ENCODE peak calls at places on chromosomes 11 and 22, in eight cellular contexts. F, G, U, Z, Q, J, C and O are unnamed samples.

GRCh38 chr11:133787379-133788103 is 57.8 kb downstream of the SPATA19 start:
- DNase-seq in F (peak; percentile 46), G (peak; percentile 27), U (no peak), Z (no peak), Q (no peak), J (no peak), C (no peak), O (peak; percentile 9)

GRCh38 chr11:127493330-127493729 is 492.8 kb upstream of the KIRREL3 start:
- DNase-seq in F (no peak), G (no peak), U (peak; percentile 19), Z (no peak), Q (no peak), J (peak; percentile 52), C (no peak), O (no peak)

GRCh38 chr22:32720924-32721323 is 80.6 kb upstream of the TIMP3 start:
- DNase-seq in F (no peak), G (no peak), U (peak; percentile 62), Z (no peak), Q (peak; percentile 60), J (peak; percentile 56), C (no peak), O (no peak)

GRCh38 chr11:61297341-61297740 is 2.2 kb upstream of the VWCE start:
- DNase-seq in F (no peak), G (no peak), U (peak; percentile 18), Z (no peak), Q (no peak), J (peak; percentile 69), C (no peak), O (no peak)

GRCh38 chr11:101127699-101128570 is 1.7 kb downstream of the PGR start:
- DNase-seq in F (peak; percentile 36), G (peak; percentile 19), U (no peak), Z (no peak), Q (peak; percentile 37), J (peak; percentile 14), C (peak; percentile 21), O (peak; percentile 28)

GRCh38 chr22:26079009-26079408 is 90.3 kb upstream of the SEZ6L start:
- DNase-seq in F (peak; percentile 36), G (no peak), U (no peak), Z (no peak), Q (no peak), J (no peak), C (no peak), O (no peak)

GRCh38 chr11:2772544-2773031 is 72.8 kb upstream of the KCNQ1OT1 start:
- DNase-seq in F (no peak), G (no peak), U (peak; percentile 75), Z (peak; percentile 8), Q (peak; percentile 10), J (peak; percentile 74), C (peak; percentile 13), O (peak; percentile 31)

GRCh38 chr22:31154975-31155374 is 5.0 kb upstream of the RNF185 start:
- DNase-seq in F (no peak), G (no peak), U (no peak), Z (no peak), Q (no peak), J (no peak), C (no peak), O (no peak)

GRCh38 chr22:20110359-20110985 is 5.4 kb upstream of the RANBP1 start:
- DNase-seq in F (no peak), G (peak; percentile 8), U (no peak), Z (no peak), Q (no peak), J (no peak), C (no peak), O (no peak)

GRCh38 chr22:20108757-20109230 is 7.1 kb upstream of the RANBP1 start:
- DNase-seq in F (no peak), G (peak; percentile 4), U (no peak), Z (no peak), Q (no peak), J (no peak), C (no peak), O (no peak)

GRCh38 chr22:20107951-20108756 is 7.8 kb upstream of the RANBP1 start:
- DNase-seq in F (no peak), G (no peak), U (no peak), Z (no peak), Q (no peak), J (no peak), C (no peak), O (no peak)

GRCh38 chr22:20111045-20111688 is 4.7 kb upstream of the RANBP1 start:
- DNase-seq in F (no peak), G (peak; percentile 9), U (peak; percentile 5), Z (no peak), Q (no peak), J (peak; percentile 54), C (no peak), O (no peak)

GRCh38 chr22:20109411-20110358 is 6.2 kb upstream of the RANBP1 start:
- DNase-seq in F (no peak), G (peak; percentile 12), U (no peak), Z (no peak), Q (no peak), J (no peak), C (no peak), O (no peak)
- H3K36me3 ChIP-seq in F (peaks cover 91% of the 10 kb centered on the region), G (peaks cover 5% of the 10 kb centered on the region), U (peaks cover 86% of the 10 kb centered on the region), Z (peaks cover 38% of the 10 kb centered on the region), Q (no peaks in the 10 kb centered on the region), J (peaks cover 12% of the 10 kb centered on the region), C (peaks cover 23% of the 10 kb centered on the region), O (no peaks in the 10 kb centered on the region)

GRCh38 chr22:21098099-21098671 is 52.4 kb downstream of the LRRC74B start:
- DNase-seq in F (no peak), G (no peak), U (no peak), Z (no peak), Q (no peak), J (no peak), C (no peak), O (no peak)

GRCh38 chr22:21100149-21101032 is 54.6 kb downstream of the LRRC74B start:
- DNase-seq in F (no peak), G (no peak), U (peak; percentile 38), Z (no peak), Q (no peak), J (peak; percentile 29), C (no peak), O (no peak)

GRCh38 chr22:21102659-21103267 is 57.0 kb downstream of the LRRC74B start:
- DNase-seq in F (peak; percentile 81), G (peak; percentile 67), U (peak; percentile 37), Z (no peak), Q (peak; percentile 42), J (peak; percentile 77), C (peak; percentile 82), O (peak; percentile 75)

GRCh38 chr22:21101877-21102638 is 56.3 kb downstream of the LRRC74B start:
- DNase-seq in F (no peak), G (no peak), U (no peak), Z (no peak), Q (no peak), J (peak; percentile 31), C (no peak), O (no peak)

GRCh38 chr22:21099578-21099977 is 53.8 kb downstream of the LRRC74B start:
- DNase-seq in F (no peak), G (no peak), U (no peak), Z (no peak), Q (no peak), J (no peak), C (no peak), O (no peak)
- H3K36me3 ChIP-seq in F (no peaks in the 10 kb centered on the region), G (no peaks in the 10 kb centered on the region), U (no peaks in the 10 kb centered on the region), Z (no peaks in the 10 kb centered on the region), Q (no peaks in the 10 kb centered on the region), J (no peaks in the 10 kb centered on the region), C (no peaks in the 10 kb centered on the region), O (no peaks in the 10 kb centered on the region)

GRCh38 chr11:113896156-113896879 is 8.3 kb upstream of the HTR3B start:
- DNase-seq in F (no peak), G (no peak), U (peak; percentile 22), Z (no peak), Q (peak; percentile 30), J (peak; percentile 63), C (peak; percentile 30), O (peak; percentile 39)

GRCh38 chr11:113894421-113894996 is 10.1 kb upstream of the HTR3B start:
- DNase-seq in F (no peak), G (no peak), U (no peak), Z (no peak), Q (no peak), J (no peak), C (no peak), O (no peak)

GRCh38 chr11:113901141-113901540 is 3.5 kb upstream of the HTR3B start:
- DNase-seq in F (no peak), G (no peak), U (no peak), Z (no peak), Q (no peak), J (no peak), C (no peak), O (no peak)

GRCh38 chr11:113895367-113896155 is 9.0 kb upstream of the HTR3B start:
- DNase-seq in F (no peak), G (no peak), U (no peak), Z (no peak), Q (no peak), J (no peak), C (no peak), O (no peak)
- H3K36me3 ChIP-seq in F (no peaks in the 10 kb centered on the region), G (no peaks in the 10 kb centered on the region), U (no peaks in the 10 kb centered on the region), Z (no peaks in the 10 kb centered on the region), Q (no peaks in the 10 kb centered on the region), J (no peaks in the 10 kb centered on the region), C (no peaks in the 10 kb centered on the region), O (no peaks in the 10 kb centered on the region)

GRCh38 chr22:35327690-35328471 is 28.2 kb downstream of the TOM1 start:
- DNase-seq in F (no peak), G (no peak), U (no peak), Z (no peak), Q (no peak), J (no peak), C (no peak), O (no peak)

GRCh38 chr22:35330258-35330861 is 30.7 kb downstream of the TOM1 start:
- DNase-seq in F (no peak), G (peak; percentile 89), U (peak; percentile 86), Z (peak; percentile 70), Q (peak; percentile 95), J (peak; percentile 92), C (peak; percentile 70), O (peak; percentile 80)

GRCh38 chr22:35328472-35328885 is 28.8 kb downstream of the TOM1 start:
- DNase-seq in F (no peak), G (peak; percentile 52), U (no peak), Z (no peak), Q (no peak), J (no peak), C (no peak), O (no peak)

GRCh38 chr22:35326854-35327562 is 27.3 kb downstream of the TOM1 start:
- DNase-seq in F (no peak), G (no peak), U (no peak), Z (no peak), Q (no peak), J (no peak), C (no peak), O (no peak)

DNA sequence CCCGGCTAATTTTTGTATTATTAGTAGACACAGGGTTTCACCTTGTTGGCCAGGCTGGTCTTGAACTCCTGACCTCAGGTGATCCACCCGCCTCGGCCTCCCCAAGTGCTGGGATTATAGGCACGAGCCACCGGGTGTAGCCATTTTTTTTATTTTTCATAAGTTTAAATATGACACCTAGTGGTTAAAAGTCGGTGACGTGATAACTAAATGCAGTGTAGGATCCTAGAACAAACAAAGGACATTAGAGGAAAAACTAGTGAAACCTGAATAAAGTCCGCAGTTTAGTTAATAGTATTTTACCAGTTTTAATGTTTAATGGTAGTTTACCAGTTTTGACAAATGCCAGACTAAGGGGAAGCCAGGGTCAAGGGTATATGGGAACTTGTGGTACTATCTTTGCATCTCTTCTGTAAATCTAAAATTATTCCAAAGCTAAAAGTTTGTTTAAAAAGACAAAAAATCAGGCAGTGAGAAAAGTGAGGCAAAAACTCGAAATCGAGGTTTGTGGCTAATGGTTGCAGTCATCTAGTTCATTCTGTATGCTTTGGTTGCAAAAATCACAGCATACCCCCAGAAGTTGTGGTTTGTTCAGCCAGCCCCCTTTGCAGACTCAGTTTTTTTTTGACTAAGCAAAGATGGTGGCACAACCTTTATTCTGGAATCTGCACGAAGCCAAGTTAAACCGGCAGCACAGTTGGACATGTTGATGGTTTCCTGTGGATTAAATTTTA is 29.6 kb downstream of the TOM1 start:
- DNase-seq in F (no peak), G (no peak), U (no peak), Z (no peak), Q (no peak), J (no peak), C (no peak), O (no peak)
- H3K36me3 ChIP-seq in F (peaks cover 34% of the 10 kb centered on the region), G (peaks cover 13% of the 10 kb centered on the region), U (peaks cover 65% of the 10 kb centered on the region), Z (peaks cover 27% of the 10 kb centered on the region), Q (no peaks in the 10 kb centered on the region), J (peaks cover 69% of the 10 kb centered on the region), C (peaks cover 11% of the 10 kb centered on the region), O (peaks cover 62% of the 10 kb centered on the region)